ENCODE peak calls at places on chromosomes 12 and 14, in six cellular contexts. F, X, U, D, L and Z are unnamed samples.

GRCh38 chr12:46386877-46387629 is 14.5 kb upstream of the SLC38A2 start:
- DNase-seq in F (no peak), X (no peak), U (no peak), D (no peak), L (no peak), Z (no peak)

GRCh38 chr12:6959376-6960290 is 8.5 kb downstream of the PTPN6 start:
- DNase-seq in F (no peak), X (no peak), U (no peak), D (no peak), L (no peak), Z (no peak)

GRCh38 chr14:82387699-82388098 is 854.0 kb upstream of the SEL1L start:
- DNase-seq in F (no peak), X (no peak), U (no peak), D (no peak), L (no peak), Z (peak; percentile 22)

GRCh38 chr14:102541771-102542170 is 32.2 kb upstream of the ANKRD9 start:
- DNase-seq in F (no peak), X (no peak), U (no peak), D (no peak), L (no peak), Z (no peak)

GRCh38 chr14:32075636-32076277 is 1.3 kb upstream of the ARHGAP5 start:
- DNase-seq in F (no peak), X (peak; percentile 42), U (no peak), D (no peak), L (no peak), Z (no peak)

GRCh38 chr14:34906287-34906686 is 31.1 kb upstream of the BAZ1A start:
- DNase-seq in F (no peak), X (no peak), U (no peak), D (no peak), L (no peak), Z (no peak)

GRCh38 chr12:21337959-21338704 is 3.4 kb upstream of the SLCO1A2 start:
- DNase-seq in F (no peak), X (no peak), U (no peak), D (no peak), L (no peak), Z (no peak)

GRCh38 chr14:68807148-68807600 is 14.3 kb upstream of the ZFP36L1 start:
- DNase-seq in F (no peak), X (no peak), U (peak; percentile 6), D (no peak), L (no peak), Z (no peak)

GRCh38 chr14:95541932-95542554 is 7.2 kb downstream of the GLRX5 start:
- DNase-seq in F (no peak), X (no peak), U (no peak), D (no peak), L (no peak), Z (no peak)

GRCh38 chr12:50251619-50252300 is 31.6 kb downstream of the LIMA1 start:
- DNase-seq in F (no peak), X (peak; percentile 60), U (peak; percentile 15), D (no peak), L (no peak), Z (no peak)

GRCh38 chr12:53625373-53625945 is 723 bp downstream of the ATF7 start:
- DNase-seq in F (no peak), X (no peak), U (no peak), D (no peak), L (no peak), Z (no peak)

GRCh38 chr12:107586256-107586970 is 99.2 kb upstream of the PWP1 start:
- DNase-seq in F (no peak), X (no peak), U (no peak), D (no peak), L (no peak), Z (no peak)

GRCh38 chr14:76654573-76654955 is 106.7 kb upstream of the VASH1 start:
- DNase-seq in F (no peak), X (peak; percentile 69), U (no peak), D (no peak), L (no peak), Z (no peak)

GRCh38 chr12:43766291-43766690 is 7.5 kb downstream of the IRAK4 start:
- DNase-seq in F (no peak), X (peak; percentile 11), U (no peak), D (no peak), L (no peak), Z (no peak)

GRCh38 chr14:85533821-85534271 is 3.9 kb downstream of the FLRT2 start:
- DNase-seq in F (peak; percentile 48), X (peak; percentile 35), U (no peak), D (no peak), L (no peak), Z (no peak)

GRCh38 chr12:3304436-3305135 is 186.4 kb upstream of the PRMT8 start:
- DNase-seq in F (peak; percentile 99), X (peak; percentile 97), U (no peak), D (no peak), L (no peak), Z (no peak)

GRCh38 chr14:65019944-65020566 is 33.4 kb downstream of the FNTB start:
- DNase-seq in F (peak; percentile 56), X (peak; percentile 62), U (no peak), D (peak; percentile 43), L (no peak), Z (no peak)

GRCh38 chr14:52080171-52080800 is 11.4 kb upstream of the NID2 start:
- DNase-seq in F (no peak), X (peak; percentile 85), U (no peak), D (no peak), L (no peak), Z (no peak)

GRCh38 chr14:24430143-24430681 is 458 bp downstream of the KHNYN start:
- DNase-seq in F (peak; percentile 54), X (peak; percentile 52), U (peak; percentile 83), D (peak; percentile 63), L (no peak), Z (peak; percentile 61)

GRCh38 chr12:69519871-69520270 is 49.7 kb downstream of the FRS2 start:
- DNase-seq in F (no peak), X (peak; percentile 90), U (no peak), D (no peak), L (no peak), Z (no peak)

GRCh38 chr12:27436768-27437167 is 9.8 kb upstream of the SMCO2 start:
- DNase-seq in F (no peak), X (no peak), U (no peak), D (no peak), L (no peak), Z (no peak)

GRCh38 chr12:122040579-122041386 is 19.1 kb downstream of the BCL7A start:
- DNase-seq in F (no peak), X (no peak), U (no peak), D (no peak), L (no peak), Z (no peak)

GRCh38 chr14:22471545-22472121 is 117.4 kb downstream of the DAD1 start:
- DNase-seq in F (no peak), X (peak; percentile 49), U (no peak), D (peak; percentile 47), L (no peak), Z (no peak)

GRCh38 chr12:107533218-107533617 is 152.4 kb upstream of the PWP1 start:
- DNase-seq in F (no peak), X (no peak), U (no peak), D (no peak), L (no peak), Z (no peak)

GRCh38 chr12:120540445-120540844 is 6.3 kb downstream of the RNF10 start:
- DNase-seq in F (no peak), X (peak; percentile 1), U (no peak), D (no peak), L (no peak), Z (no peak)

GRCh38 chr12:82366182-82366581 is 7.9 kb downstream of the METTL25 start:
- DNase-seq in F (no peak), X (no peak), U (no peak), D (no peak), L (no peak), Z (no peak)